ENCODE peak calls at places on chromosome 9, in four cellular contexts. G is GM23248, I is hepatocyte, R is PC-3. B is an unnamed sample.
A peak's percentile ranks its signal among the peaks of the same experiment; 100 is the strongest.

GRCh38 chr9:120882935-120883607 is 6.1 kb upstream of the PHF19 start:
- DNase-seq in I (no peak), R (no peak), G (no peak), B (no peak)

GRCh38 chr9:117719161-117719560 is 15.0 kb downstream of the TLR4 start:
- DNase-seq in G (no peak), R (no peak), I (no peak), B (no peak)

GRCh38 chr9:128554155-128554862 is 1.9 kb downstream of the SPTAN1 start:
- DNase-seq in R (peak; percentile 81), G (peak; percentile 97), I (peak; percentile 84), B (peak; percentile 85)

GRCh38 chr9:112881366-112881765 is 9.3 kb downstream of the SLC46A2 start:
- DNase-seq in R (peak; percentile 81), G (peak; percentile 92), I (no peak), B (no peak)

GRCh38 chr9:115202960-115203751 is 85.2 kb upstream of the TNC start:
- DNase-seq in G (peak; percentile 94), R (no peak), I (peak; percentile 27), B (no peak)

GRCh38 chr9:107137495-107138202 is 145.4 kb upstream of the RAD23B start:
- DNase-seq in G (peak; percentile 70), R (peak; percentile 50), I (peak; percentile 57), B (peak; percentile 56)

GRCh38 chr9:81716409-81716808 is 27.1 kb upstream of the TLE1 start:
- DNase-seq in R (peak; percentile 49), G (peak; percentile 32), I (no peak), B (no peak)

GRCh38 chr9:38371495-38371894 is 21.0 kb upstream of the ALDH1B1 start:
- DNase-seq in G (peak; percentile 42), I (peak; percentile 67), R (peak; percentile 63), B (peak; percentile 21)

GRCh38 chr9:115649991-115650472 is 503.6 kb upstream of the PAPPA start:
- DNase-seq in I (peak; percentile 51), G (peak; percentile 66), R (no peak), B (no peak)

GRCh38 chr9:404229-404628 is 189.6 kb downstream of the DOCK8 start:
- DNase-seq in R (peak; percentile 25), G (no peak), I (no peak), B (no peak)

GRCh38 chr9:127805620-127806019 is 2.9 kb downstream of the FPGS start:
- DNase-seq in R (no peak), I (peak; percentile 45), G (peak; percentile 54), B (peak; percentile 82)

GRCh38 chr9:93257808-93258331 is 73.9 kb downstream of the WNK2 start:
- DNase-seq in R (peak; percentile 48), G (no peak), I (no peak), B (no peak)

GRCh38 chr9:96157675-96158074 is 144.3 kb downstream of the HSD17B3 start:
- DNase-seq in G (no peak), I (no peak), R (no peak), B (no peak)
- H3K4me2 ChIP-seq in G (no peak overlapping the region), I (no peak overlapping the region), R (no peak overlapping the region), B (no peak overlapping the region)

GRCh38 chr9:133964463-133964862 is 27.7 kb downstream of the VAV2 start:
- DNase-seq in I (no peak), G (no peak), R (no peak), B (no peak)

GRCh38 chr9:133960568-133961129 is 31.5 kb downstream of the VAV2 start:
- DNase-seq in R (no peak), G (peak; percentile 46), I (no peak), B (peak; percentile 50)

GRCh38 chr9:133961226-133962165 is 30.6 kb downstream of the VAV2 start:
- DNase-seq in I (no peak), R (no peak), G (no peak), B (no peak)

GRCh38 chr9:133963166-133963565 is 29.0 kb downstream of the VAV2 start:
- DNase-seq in I (no peak), R (no peak), G (no peak), B (no peak)

GRCh38 chr9:133962341-133962740 is 29.8 kb downstream of the VAV2 start:
- DNase-seq in R (no peak), I (no peak), G (no peak), B (no peak)
- H3K4me2 ChIP-seq in R (no peak overlapping the region), I (no peak overlapping the region), G (no peak overlapping the region), B (no peak overlapping the region)

GRCh38 chr9:121943463-121943862 is 149.6 kb downstream of the TTLL11 start:
- DNase-seq in I (no peak), G (no peak), R (no peak), B (no peak)
- H3K4me2 ChIP-seq in I (no peak overlapping the region), G (peak overlapping the region; percentile 19), R (peak overlapping the region; percentile 71), B (no peak overlapping the region)

DNA sequence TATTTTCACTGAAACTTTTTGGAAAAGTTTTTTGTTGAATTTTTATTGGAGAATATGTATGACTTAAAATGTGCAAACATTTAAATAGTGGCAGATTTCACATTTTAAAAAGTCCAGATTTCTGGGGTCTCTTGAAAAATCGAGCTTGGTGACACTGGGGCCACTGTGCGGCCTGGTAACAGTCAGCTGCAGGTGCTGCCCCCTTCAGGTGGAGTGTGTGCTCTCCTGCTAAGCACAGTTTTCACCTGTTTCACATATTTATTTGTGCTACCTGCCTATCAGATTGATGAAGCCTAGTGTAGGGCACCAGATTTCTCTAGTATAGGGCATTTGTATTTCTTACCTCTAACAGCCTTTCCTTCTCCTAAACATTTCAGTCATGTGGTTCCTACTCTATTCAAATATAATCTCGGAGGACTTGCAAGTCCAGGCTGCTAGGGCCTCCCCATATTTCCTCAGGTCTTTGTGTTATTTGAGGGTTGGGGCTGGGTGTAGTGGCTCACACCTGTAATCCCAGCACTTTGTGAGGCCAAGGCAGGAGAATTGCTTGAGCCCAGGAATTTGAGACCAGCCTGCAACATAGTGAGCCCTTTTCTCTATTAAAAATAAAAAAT is 95.8 kb upstream of the KLF9 start:
- DNase-seq in G (peak; percentile 45), R (no peak), I (peak; percentile 45), B (peak; percentile 32)
- H3K4me2 ChIP-seq in G (no peak overlapping the region), R (no peak overlapping the region), I (no peak overlapping the region), B (no peak overlapping the region)

GRCh38 chr9:113999256-114000062 is 78.6 kb downstream of the AMBP start:
- DNase-seq in G (peak; percentile 24), I (no peak), R (no peak), B (no peak)
- H3K4me2 ChIP-seq in G (no peak overlapping the region), I (no peak overlapping the region), R (no peak overlapping the region), B (no peak overlapping the region)